ENCODE peak calls at places on chromosome 7, in six cellular contexts. M, Q, K, S, J and R are unnamed samples.

GRCh38 chr7:122067077-122067476 is 77.0 kb downstream of the AASS start:
- DNase-seq in K (no peak), Q (no peak), M (no peak), S (no peak), J (no peak), R (no peak)

GRCh38 chr7:49023345-49024330 is 99.3 kb downstream of the CDC14C start:
- DNase-seq in M (peak; percentile 23), K (no peak), Q (no peak), S (no peak), J (no peak), R (no peak)

GRCh38 chr7:13115157-13115772 is 427.8 kb downstream of the ARL4A start:
- DNase-seq in Q (no peak), M (no peak), J (no peak), K (no peak), S (peak; percentile 23), R (no peak)

GRCh38 chr7:123643495-123644428 is 11.9 kb upstream of the LMOD2 start:
- DNase-seq in J (no peak), Q (peak; percentile 40), S (peak; percentile 59), K (no peak), M (no peak), R (peak; percentile 79)

GRCh38 chr7:63900394-63901203 is 98.0 kb upstream of the ZNF722 start:
- DNase-seq in Q (peak; percentile 97), S (no peak), M (peak; percentile 96), K (peak; percentile 92), J (no peak), R (peak; percentile 71)

GRCh38 chr7:101936612-101937231 is 119.3 kb downstream of the CUX1 start:
- DNase-seq in M (peak; percentile 77), S (peak; percentile 77), J (peak; percentile 27), K (peak; percentile 28), Q (peak; percentile 64), R (peak; percentile 42)

GRCh38 chr7:32470871-32471270 is 19.3 kb downstream of the LSM5 start:
- DNase-seq in K (no peak), M (no peak), J (no peak), Q (no peak), S (no peak), R (no peak)

GRCh38 chr7:83876593-83876992 is 227.7 kb upstream of the SEMA3E start:
- DNase-seq in J (no peak), Q (no peak), S (no peak), M (no peak), K (no peak), R (no peak)

GRCh38 chr7:143394068-143394467 is 12.9 kb downstream of the ZYX start:
- DNase-seq in K (no peak), S (no peak), Q (no peak), J (no peak), M (no peak), R (no peak)
- H3K4me1 ChIP-seq in K (peaks cover 38% of the 10 kb centered on the region), S (peaks cover 35% of the 10 kb centered on the region), Q (peaks cover 41% of the 10 kb centered on the region), J (no peaks in the 10 kb centered on the region), M (peaks cover 12% of the 10 kb centered on the region), R (peaks cover 6% of the 10 kb centered on the region)

GRCh38 chr7:44431091-44431608 is 59.3 kb downstream of the NUDCD3 start:
- DNase-seq in K (no peak), Q (peak; percentile 41), M (no peak), S (peak; percentile 17), J (peak; percentile 84), R (peak; percentile 46)
- TF ChIP-seq CTCF in K (no peak), Q (no peak), M (peak; percentile 27), S (peak; percentile 6), J (peak; percentile 76), R (peak; percentile 35)

DNA sequence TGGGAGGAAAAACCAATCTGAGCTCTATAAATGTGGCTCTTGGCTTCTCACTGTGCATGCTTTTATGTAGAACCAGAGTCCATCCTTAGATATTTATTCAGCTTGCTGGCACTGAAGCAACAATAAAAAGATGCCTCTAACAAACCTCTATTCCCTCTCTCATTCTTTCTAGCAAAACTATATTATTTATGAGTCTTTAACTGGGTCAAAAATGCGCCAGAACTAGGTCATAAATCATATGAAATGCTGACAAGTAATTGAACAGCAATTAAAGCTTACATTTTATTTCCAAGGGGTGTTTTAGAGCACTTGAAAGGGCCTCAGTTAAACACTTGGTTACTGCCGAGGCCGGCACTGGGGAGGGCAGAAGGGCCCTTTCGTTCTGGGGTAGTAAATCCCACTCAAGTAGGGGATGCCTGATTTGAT is 14.0 kb downstream of the HOXA4 start:
- DNase-seq in S (no peak), J (no peak), Q (no peak), K (no peak), M (no peak), R (no peak)
- H3K4me3 ChIP-seq in S (no peak overlapping the region), J (no peak overlapping the region), Q (no peak overlapping the region), K (peak overlapping the region; percentile 99), M (peak overlapping the region; percentile 46), R (no peak overlapping the region)

GRCh38 chr7:37818023-37818422 is 30.4 kb upstream of the NME8 start:
- DNase-seq in K (no peak), S (no peak), M (no peak), Q (no peak), J (no peak), R (no peak)
- H3K4me1 ChIP-seq in K (no peaks in the 10 kb centered on the region), S (no peaks in the 10 kb centered on the region), M (no peaks in the 10 kb centered on the region), Q (no peaks in the 10 kb centered on the region), J (no peaks in the 10 kb centered on the region), R (no peaks in the 10 kb centered on the region)

GRCh38 chr7:141312828-141313521 is 238.2 kb upstream of the AGK start:
- DNase-seq in K (no peak), S (no peak), Q (no peak), J (no peak), M (no peak), R (no peak)
- TF ChIP-seq CTCF in K (no peak), S (no peak), Q (no peak), J (no peak), M (no peak), R (no peak)

DNA sequence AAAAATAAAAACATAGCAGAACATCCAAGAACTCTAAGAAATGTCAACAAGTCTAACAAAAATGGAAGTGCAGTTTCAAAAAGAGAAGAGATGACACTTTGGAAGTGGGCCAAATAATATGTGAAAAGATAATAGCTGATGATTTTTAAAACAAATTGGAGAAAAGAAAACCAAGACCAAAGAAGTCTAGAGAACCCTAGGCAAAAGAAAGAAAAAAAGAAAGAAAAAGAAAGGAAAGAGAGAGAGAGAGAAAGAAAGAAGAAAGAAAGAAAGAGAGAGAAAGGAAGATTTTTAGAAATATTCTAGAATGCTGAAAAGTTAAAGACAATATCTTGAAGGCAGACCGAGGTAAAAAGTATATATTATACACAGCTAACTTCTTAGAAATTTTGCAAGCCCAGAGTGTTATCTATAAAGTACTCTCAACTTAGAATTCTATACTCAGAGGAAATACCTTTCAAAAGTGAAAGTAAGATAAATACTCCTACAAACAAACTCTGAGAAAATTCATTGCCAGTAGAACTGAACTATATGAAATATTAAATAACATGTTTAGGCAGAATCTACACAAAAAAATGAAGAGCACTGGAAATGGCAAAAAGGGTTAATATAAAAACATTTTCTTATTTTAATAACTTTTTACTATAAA is 138.7 kb upstream of the SMIM30 start:
- DNase-seq in M (no peak), S (no peak), J (no peak), Q (no peak), K (no peak), R (no peak)
- H3K4me3 ChIP-seq in M (no peak overlapping the region), S (no peak overlapping the region), J (no peak overlapping the region), Q (no peak overlapping the region), K (no peak overlapping the region), R (no peak overlapping the region)